ENCODE peak calls at places on chromosomes 12 and 14, in seven cellular contexts. V is mesothelial cell of epicardium; P is tibial nerve; X is activated T-helper 1 cell treated with Interleukin-2 at 50 U/mL for 16 hours; Y is CD4-positive, alpha-beta T cell; I is COR-L47; R is glutamatergic neuron. G is an unnamed sample.

GRCh38 chr12:22169281-22169824 is 123.3 kb downstream of the CMAS start:
- DNase-seq in V (no peak), P (no peak), X (no peak), Y (no peak), I (no peak), R (no peak), G (no peak)

GRCh38 chr12:1576410-1577240 is 17.8 kb downstream of the FBXL14 start:
- DNase-seq in V (peak), P (no peak), X (no peak), Y (no peak), I (no peak), R (peak), G (no peak)

GRCh38 chr12:79926951-79927350 is 7.9 kb downstream of the PPP1R12A start:
- DNase-seq in V (no peak), P (no peak), X (no peak), Y (no peak), I (no peak), R (no peak), G (no peak)

GRCh38 chr12:581746-582145 is 81.5 kb downstream of the NINJ2 start:
- DNase-seq in V (no peak), P (no peak), X (no peak), Y (no peak), I (no peak), R (no peak), G (no peak)

GRCh38 chr14:53999061-53999488 is 42.5 kb upstream of the BMP4 start:
- DNase-seq in V (no peak), P (no peak), X (no peak), Y (no peak), I (no peak), R (no peak), G (no peak)

GRCh38 chr14:103393078-103393477 is 7.9 kb downstream of the MARK3 start:
- DNase-seq in V (no peak), P (no peak), X (no peak), Y (no peak), I (no peak), R (no peak), G (no peak)

GRCh38 chr12:62900686-62901272 is 34.2 kb downstream of the PPM1H start:
- DNase-seq in V (no peak), P (no peak), X (no peak), Y (no peak), I (no peak), R (no peak), G (no peak)

GRCh38 chr12:120750806-120751205 is 25.2 kb downstream of the ACADS start:
- DNase-seq in V (no peak), P (no peak), X (no peak), Y (no peak), I (no peak), R (no peak), G (no peak)

GRCh38 chr12:109858764-109859163 is 21.6 kb downstream of the GLTP start:
- DNase-seq in V (no peak), P (no peak), X (no peak), Y (no peak), I (no peak), R (no peak), G (no peak)

GRCh38 chr12:93698307-93699092 is 21.3 kb downstream of the CRADD start:
- DNase-seq in V (no peak), P (no peak), X (no peak), Y (no peak), I (no peak), R (no peak), G (no peak)

GRCh38 chr12:26434299-26434915 is 239.0 kb downstream of the SSPN start:
- DNase-seq in V (no peak), P (no peak), X (no peak), Y (no peak), I (peak), R (peak), G (no peak)

GRCh38 chr12:20272801-20273200 is 95.5 kb upstream of the PDE3A start:
- DNase-seq in V (no peak), P (no peak), X (no peak), Y (no peak), I (no peak), R (no peak), G (no peak)

GRCh38 chr14:22890416-22890815 is 7.4 kb downstream of the REM2 start:
- DNase-seq in V (no peak), P (no peak), X (no peak), Y (no peak), I (no peak), R (no peak), G (no peak)

GRCh38 chr12:3315201-3315661 is 175.8 kb upstream of the PRMT8 start:
- DNase-seq in V (no peak), P (peak), X (no peak), Y (no peak), I (peak), R (no peak), G (no peak)

GRCh38 chr12:39505025-39505424 is 62.1 kb upstream of the KIF21A start:
- DNase-seq in V (no peak), P (no peak), X (no peak), Y (no peak), I (no peak), R (no peak), G (no peak)

GRCh38 chr12:28097221-28097620 is 93.0 kb upstream of the CCDC91 start:
- DNase-seq in V (no peak), P (no peak), X (no peak), Y (no peak), I (no peak), R (no peak), G (no peak)

GRCh38 chr14:91027556-91027955 is 32.9 kb downstream of the RPS6KA5 start:
- DNase-seq in V (no peak), P (no peak), X (no peak), Y (no peak), I (no peak), R (no peak), G (no peak)

GRCh38 chr14:24093901-24094838 is at the start of gene PCK2:
- DNase-seq in V (peak), P (peak), X (peak), Y (peak), I (peak), R (peak), G (peak)

GRCh38 chr14:62126885-62127478 is 364.8 kb downstream of the SNAPC1 start:
- DNase-seq in V (no peak), P (no peak), X (no peak), Y (no peak), I (peak), R (no peak), G (peak)

GRCh38 chr12:117207675-117208074 is 17.4 kb upstream of the FBXO21 start:
- DNase-seq in V (no peak), P (no peak), X (no peak), Y (no peak), I (no peak), R (no peak), G (no peak)

GRCh38 chr12:64450711-64451486 is 1.0 kb upstream of the TBK1 start:
- DNase-seq in V (no peak), P (no peak), X (no peak), Y (no peak), I (no peak), R (no peak), G (no peak)

GRCh38 chr12:87667378-87667777 is 361.8 kb downstream of the C12orf50 start:
- DNase-seq in V (no peak), P (no peak), X (no peak), Y (no peak), I (no peak), R (no peak), G (no peak)

GRCh38 chr12:69660164-69660863 is 38.8 kb downstream of the BEST3 start:
- DNase-seq in V (no peak), P (no peak), X (no peak), Y (no peak), I (no peak), R (no peak), G (no peak)

GRCh38 chr14:75752086-75752485 is 91.0 kb downstream of the TTLL5 start:
- DNase-seq in V (no peak), P (no peak), X (no peak), Y (no peak), I (no peak), R (no peak), G (no peak)

GRCh38 chr12:64691793-64692583 is 67.2 kb downstream of the GNS start:
- DNase-seq in V (no peak), P (no peak), X (no peak), Y (no peak), I (no peak), R (no peak), G (no peak)

GRCh38 chr14:36524874-36525745 is 5.1 kb upstream of the NKX2-1 start:
- DNase-seq in V (no peak), P (no peak), X (no peak), Y (no peak), I (no peak), R (peak), G (no peak)

GRCh38 chr14:52189330-52189729 is 78.2 kb upstream of the PTGDR start:
- DNase-seq in V (no peak), P (no peak), X (no peak), Y (no peak), I (no peak), R (no peak), G (no peak)

G was measured in effector memory CD8-positive, alpha-beta T cell.